ENCODE peak calls at places on chromosomes 1 and 21, in nine cellular contexts. L is SK-N-SH; R is T1000; Q is HCT116; A is GM04504; C is AG04450; B is activated CD8-positive, alpha-beta memory T cell treated with anti-CD3 and anti-CD28 coated beads for 24 hours; P is GM20000; X is NT2/D1. D is an unnamed sample.

GRCh38 chr21:38277501-38278111 is 20.8 kb downstream of the KCNJ15 start:
- DNase-seq in B (no peak), L (no peak), P (no peak), X (no peak), Q (no peak), A (peak), R (peak), C (peak), D (peak)

GRCh38 chr1:156705918-156706646 is 699 bp upstream of the CRABP2 start:
- DNase-seq in C (no peak), P (peak), R (no peak), L (peak), Q (no peak), B (peak), X (peak), A (no peak), D (no peak)

GRCh38 chr1:221742555-221743415 is 896 bp upstream of the DUSP10 start:
- DNase-seq in P (peak), L (peak), Q (peak), R (peak), X (peak), A (peak), C (no peak), B (peak), D (no peak)

GRCh38 chr1:210605099-210605498 is 276.4 kb downstream of the HHAT start:
- DNase-seq in B (no peak), P (no peak), L (no peak), C (no peak), X (no peak), R (no peak), Q (no peak), A (no peak), D (no peak)

GRCh38 chr1:18644469-18645171 is 14.0 kb downstream of the PAX7 start:
- DNase-seq in R (no peak), C (no peak), B (no peak), A (no peak), X (no peak), L (peak), P (peak), Q (no peak), D (no peak)

GRCh38 chr1:26701266-26701994 is 5.6 kb downstream of the ARID1A start:
- DNase-seq in B (no peak), Q (no peak), R (no peak), L (no peak), C (no peak), A (no peak), P (no peak), X (no peak), D (peak)

GRCh38 chr1:204443871-204444581 is 32.4 kb upstream of the PPP1R15B start:
- DNase-seq in A (no peak), P (no peak), B (no peak), L (no peak), C (no peak), X (no peak), Q (no peak), R (no peak), D (no peak)

GRCh38 chr1:108758782-108759181 is 12.3 kb downstream of the STXBP3 start:
- DNase-seq in X (no peak), Q (no peak), R (no peak), P (no peak), L (no peak), B (no peak), A (no peak), C (no peak), D (no peak)

GRCh38 chr1:63368131-63368530 is 704 bp downstream of the ALG6 start:
- DNase-seq in Q (no peak), C (no peak), L (peak), P (peak), A (no peak), R (peak), X (no peak), B (no peak), D (no peak)

GRCh38 chr1:112955678-112956502 is at the start of gene SLC16A1:
- DNase-seq in P (peak), B (peak), C (peak), R (peak), X (peak), L (peak), Q (peak), A (peak), D (peak)

GRCh38 chr1:54973205-54973921 is 7.1 kb upstream of the TMEM61 start:
- DNase-seq in Q (peak), R (no peak), L (peak), X (peak), A (no peak), C (no peak), P (peak), B (no peak), D (no peak)

GRCh38 chr1:19209990-19210771 is at the start of gene UBR4:
- DNase-seq in C (peak), Q (peak), R (peak), A (peak), P (peak), B (peak), L (peak), X (peak), D (peak)

GRCh38 chr1:116018007-116018406 is 41.7 kb downstream of the SLC22A15 start:
- DNase-seq in P (no peak), C (no peak), X (no peak), A (no peak), Q (no peak), R (no peak), L (no peak), B (no peak), D (no peak)

GRCh38 chr21:33993286-33994231 is 78.0 kb upstream of the ATP5PO start:
- DNase-seq in X (no peak), L (no peak), Q (no peak), R (no peak), C (no peak), B (no peak), A (no peak), P (no peak), D (no peak)

GRCh38 chr1:172629638-172630037 is 29.3 kb upstream of the FASLG start:
- DNase-seq in Q (no peak), R (no peak), A (no peak), B (no peak), C (no peak), X (no peak), P (no peak), L (no peak), D (no peak)

GRCh38 chr1:44594871-44595735 is 79.2 kb downstream of the TMEM53 start:
- DNase-seq in P (peak), A (peak), B (peak), R (peak), X (peak), C (no peak), L (peak), Q (peak), D (no peak)

GRCh38 chr1:10529772-10530171 is 55.0 kb downstream of the PEX14 start:
- DNase-seq in A (no peak), P (no peak), C (no peak), R (no peak), Q (no peak), X (no peak), B (no peak), L (no peak), D (no peak)

GRCh38 chr1:85330711-85331290 is 54.4 kb upstream of the BCL10 start:
- DNase-seq in B (no peak), L (no peak), Q (no peak), X (no peak), A (peak), R (no peak), P (no peak), C (peak), D (peak)

GRCh38 chr1:27042670-27043069 is 30.0 kb upstream of the TENT5B start:
- DNase-seq in B (no peak), C (no peak), P (no peak), Q (no peak), X (no peak), L (no peak), A (no peak), R (no peak), D (no peak)

GRCh38 chr1:40185951-40186864 is 25.0 kb downstream of the RLF start:
- DNase-seq in A (peak), Q (no peak), R (no peak), B (peak), L (no peak), C (no peak), X (no peak), P (peak), D (peak)

GRCh38 chr21:30981403-30981802 is 56.9 kb downstream of the KRTAP19-8 start:
- DNase-seq in P (no peak), R (no peak), Q (no peak), A (no peak), X (peak), B (no peak), L (no peak), C (no peak), D (no peak)

GRCh38 chr1:186578325-186579016 is 101.8 kb downstream of the PTGS2 start:
- DNase-seq in P (no peak), C (no peak), X (no peak), Q (no peak), B (no peak), R (no peak), L (no peak), A (no peak), D (no peak)

GRCh38 chr1:248592655-248593054 is 4.8 kb downstream of the OR2T10 start:
- DNase-seq in B (no peak), Q (no peak), R (no peak), A (no peak), L (no peak), P (no peak), C (no peak), X (no peak), D (no peak)

GRCh38 chr1:182507685-182508084 is 57.7 kb downstream of the RGSL1 start:
- DNase-seq in R (no peak), P (no peak), A (no peak), B (no peak), Q (no peak), X (no peak), C (no peak), L (no peak), D (no peak)

GRCh38 chr1:211619033-211619996 is 40.4 kb upstream of the SLC30A1 start:
- DNase-seq in C (no peak), X (no peak), Q (no peak), B (no peak), P (no peak), A (no peak), R (no peak), L (no peak), D (no peak)

GRCh38 chr1:229342305-229342901 is 444 bp downstream of the CCSAP start:
- DNase-seq in X (peak), Q (peak), B (peak), R (peak), L (peak), P (peak), A (peak), C (no peak), D (peak)

GRCh38 chr1:36656271-36656670 is 173.6 kb upstream of the CSF3R start:
- DNase-seq in R (no peak), P (no peak), C (no peak), L (no peak), Q (no peak), B (peak), X (no peak), A (no peak), D (no peak)

GRCh38 chr1:161994153-161994814 is 29.4 kb downstream of the OLFML2B start:
- DNase-seq in P (no peak), B (no peak), R (no peak), C (no peak), X (no peak), L (peak), Q (no peak), A (peak), D (peak)

GRCh38 chr1:187374130-187374529 is 545.4 kb downstream of the PLA2G4A start:
- DNase-seq in P (no peak), Q (no peak), A (no peak), B (no peak), C (no peak), L (no peak), X (peak), R (no peak), D (no peak)

GRCh38 chr1:11156958-11157357 is 32.2 kb upstream of the ANGPTL7 start:
- DNase-seq in R (no peak), B (no peak), L (no peak), P (no peak), A (no peak), C (no peak), Q (no peak), X (no peak), D (no peak)